ENCODE peak calls at places on chromosomes 1 and 21, in seven cellular contexts. Z, B, D, Q, C, P and N are unnamed samples.

GRCh38 chr1:9069324-9070100 is at the start of gene SLC2A5:
- DNase-seq in Z (peak; percentile 68), B (peak; percentile 49), C (peak; percentile 25), D (no peak), Q (no peak), P (no peak), N (no peak)

GRCh38 chr1:21280011-21280471 is 10.2 kb downstream of the ECE1 start:
- DNase-seq in Q (no peak), B (peak; percentile 52), Z (no peak), P (no peak), C (no peak), D (no peak), N (no peak)

GRCh38 chr1:236209185-236209584 is 66.8 kb downstream of the GPR137B start:
- DNase-seq in Z (no peak), B (no peak), C (no peak), D (no peak), P (no peak), Q (no peak), N (no peak)

GRCh38 chr1:223670458-223671159 is 5.1 kb upstream of the CAPN8 start:
- DNase-seq in P (peak; percentile 63), C (no peak), Q (no peak), Z (no peak), B (peak; percentile 50), D (peak; percentile 22), N (no peak)

GRCh38 chr21:44878053-44878982 is 4.8 kb upstream of the PTTG1IP start:
- DNase-seq in Q (no peak), B (peak; percentile 39), Z (no peak), P (no peak), C (no peak), D (no peak), N (no peak)

GRCh38 chr1:41622402-41622801 is 137.9 kb upstream of the EDN2 start:
- DNase-seq in D (peak; percentile 31), C (no peak), B (no peak), Z (no peak), P (no peak), Q (no peak), N (no peak)

GRCh38 chr1:111801071-111801850 is 45.6 kb downstream of the DDX20 start:
- DNase-seq in D (peak; percentile 22), Z (no peak), B (no peak), P (no peak), Q (no peak), C (no peak), N (peak; percentile 63)

GRCh38 chr1:184684285-184685077 is 70.2 kb downstream of the EDEM3 start:
- DNase-seq in P (no peak), D (no peak), B (peak; percentile 14), Z (no peak), C (peak; percentile 47), Q (no peak), N (no peak)

GRCh38 chr1:85584264-85584781 is 3.8 kb downstream of the CCN1 start:
- DNase-seq in D (peak; percentile 55), C (no peak), Q (no peak), P (peak; percentile 79), B (no peak), Z (no peak), N (no peak)

GRCh38 chr1:18009061-18009728 is 98.4 kb upstream of the IGSF21 start:
- DNase-seq in C (no peak), Z (no peak), Q (no peak), B (no peak), D (no peak), P (no peak), N (no peak)

GRCh38 chr1:145846191-145846590 is 761 bp downstream of the NUDT17 start:
- DNase-seq in Q (no peak), B (no peak), Z (no peak), P (no peak), C (no peak), D (peak; percentile 47), N (no peak)

GRCh38 chr1:51636765-51637522 is 20.1 kb downstream of the OSBPL9 start:
- DNase-seq in P (peak; percentile 78), Q (no peak), Z (no peak), C (no peak), D (no peak), B (peak; percentile 33), N (no peak)

GRCh38 chr1:170063109-170063826 is 11.2 kb downstream of the KIFAP3 start:
- DNase-seq in B (no peak), C (no peak), D (no peak), Z (no peak), Q (no peak), P (no peak), N (no peak)

GRCh38 chr21:32103361-32103760 is 175.5 kb downstream of the MIS18A start:
- DNase-seq in D (no peak), C (no peak), Q (no peak), Z (no peak), P (no peak), B (no peak), N (no peak)

GRCh38 chr1:57188169-57188568 is 222.4 kb upstream of the C8B start:
- DNase-seq in Q (no peak), Z (no peak), D (no peak), P (no peak), B (no peak), C (no peak), N (no peak)

GRCh38 chr21:34004984-34005383 is 68.4 kb upstream of the MRPS6 start:
- DNase-seq in C (no peak), D (no peak), B (no peak), Z (no peak), Q (no peak), P (no peak), N (no peak)

GRCh38 chr21:41568606-41569385 is 60.8 kb upstream of the TMPRSS2 start:
- DNase-seq in Z (no peak), D (no peak), P (no peak), Q (no peak), C (no peak), B (no peak), N (no peak)

GRCh38 chr21:45353200-45353599 is 51.8 kb upstream of the COL18A1 start:
- DNase-seq in B (no peak), Z (no peak), C (no peak), Q (no peak), D (peak; percentile 53), P (no peak), N (no peak)

GRCh38 chr1:186235696-186236095 is 139.4 kb downstream of the TPR start:
- DNase-seq in Q (no peak), B (no peak), Z (no peak), C (no peak), D (no peak), P (no peak), N (no peak)

GRCh38 chr1:246875041-246876026 is 56.4 kb downstream of the AHCTF1 start:
- DNase-seq in B (peak; percentile 11), Z (no peak), D (no peak), P (peak; percentile 45), Q (no peak), C (no peak), N (no peak)

GRCh38 chr1:25003457-25004190 is 73.5 kb upstream of the RUNX3 start:
- DNase-seq in D (no peak), Q (no peak), P (no peak), Z (no peak), B (no peak), C (no peak), N (no peak)

GRCh38 chr1:160818207-160818935 is 22.4 kb downstream of the LY9 start:
- DNase-seq in C (no peak), Z (no peak), Q (no peak), D (peak; percentile 10), B (no peak), P (no peak), N (no peak)

GRCh38 chr1:163585796-163586195 is 264.0 kb downstream of the NUF2 start:
- DNase-seq in Z (no peak), C (no peak), Q (no peak), P (no peak), B (no peak), D (no peak), N (no peak)

GRCh38 chr1:86205741-86206140 is 49.2 kb upstream of the COL24A1 start:
- DNase-seq in P (no peak), D (no peak), B (no peak), C (no peak), Q (no peak), Z (no peak), N (no peak)

GRCh38 chr1:225654277-225654597 is 1.3 kb upstream of the ENAH start:
- DNase-seq in Z (no peak), P (no peak), C (no peak), B (no peak), Q (no peak), D (no peak), N (no peak)

GRCh38 chr1:197510691-197511378 is 242.8 kb downstream of the CRB1 start:
- DNase-seq in D (no peak), B (no peak), P (no peak), C (no peak), Z (no peak), Q (no peak), N (no peak)

GRCh38 chr1:168821434-168821833 is 92.4 kb upstream of the DPT start:
- DNase-seq in B (no peak), D (no peak), P (no peak), C (no peak), Z (no peak), Q (no peak), N (no peak)

GRCh38 chr1:18955442-18956188 is 861 bp downstream of the IFFO2 start:
- DNase-seq in P (no peak), D (no peak), B (peak; percentile 57), Z (peak; percentile 46), Q (no peak), C (no peak), N (no peak)

GRCh38 chr1:23539698-23540266 is 8.7 kb upstream of the E2F2 start:
- DNase-seq in P (peak; percentile 88), Z (peak; percentile 96), D (peak; percentile 100), B (peak; percentile 95), Q (peak; percentile 74), C (peak; percentile 87), N (peak; percentile 14)

GRCh38 chr1:229370601-229371021 is 27.8 kb upstream of the CCSAP start:
- DNase-seq in D (no peak), B (no peak), P (no peak), Q (no peak), Z (no peak), C (peak; percentile 27), N (no peak)

GRCh38 chr1:176903474-176903873 is 261.0 kb downstream of the ASTN1 start:
- DNase-seq in Z (no peak), Q (no peak), P (peak; percentile 60), D (no peak), C (no peak), B (no peak), N (no peak)

GRCh38 chr21:38769253-38769780 is 36.4 kb upstream of the ETS2 start:
- DNase-seq in B (no peak), C (no peak), P (peak; percentile 11), D (no peak), Q (no peak), Z (no peak), N (no peak)

GRCh38 chr1:218346391-218347204 is 1.5 kb downstream of the TGFB2 start:
- DNase-seq in P (peak; percentile 57), B (no peak), Z (peak; percentile 13), D (peak; percentile 61), Q (no peak), C (no peak), N (no peak)

GRCh38 chr1:59814180-59814900 is 409 bp upstream of the HOOK1 start:
- DNase-seq in Q (peak; percentile 58), C (peak; percentile 78), D (peak; percentile 92), B (peak; percentile 94), P (peak; percentile 98), Z (peak; percentile 75), N (peak; percentile 90)